ENCODE peak calls at places on chromosomes 3 and 15, in five cellular contexts. A is RPMI8226, I is hepatic stellate cell, Z is psoas muscle, B is CD14-positive monocyte. G is an unnamed sample.

GRCh38 chr3:126314305-126315082 is 42.7 kb downstream of the KLF15 start:
- DNase-seq in Z (no peak), B (no peak), A (no peak), I (no peak), G (no peak)

GRCh38 chr3:11273945-11274344 is 1.7 kb downstream of the ATG7 start:
- DNase-seq in Z (no peak), I (no peak), A (no peak), B (peak), G (no peak)

GRCh38 chr3:99126291-99126690 is 224.8 kb upstream of the DCBLD2 start:
- DNase-seq in Z (no peak), I (peak), A (no peak), B (no peak), G (no peak)

GRCh38 chr3:23682646-23683045 is 123.1 kb upstream of the UBE2E1 start:
- DNase-seq in A (peak), Z (no peak), I (no peak), B (no peak), G (no peak)

GRCh38 chr3:188974856-188975611 is 196.7 kb upstream of the TPRG1 start:
- DNase-seq in I (peak), B (no peak), A (no peak), Z (no peak), G (no peak)

GRCh38 chr3:62665627-62666433 is 209.4 kb downstream of the CADPS start:
- DNase-seq in I (peak), B (no peak), Z (peak), A (peak), G (peak)

GRCh38 chr15:99998661-99999101 is 265.4 kb upstream of the LYSMD4 start:
- DNase-seq in B (no peak), Z (no peak), A (no peak), I (no peak), G (no peak)

GRCh38 chr3:188323067-188323842 is 169.3 kb downstream of the LPP start:
- DNase-seq in A (no peak), I (no peak), Z (no peak), B (no peak), G (no peak)

GRCh38 chr3:10703875-10704274 is 112.2 kb upstream of the SLC6A11 start:
- DNase-seq in I (no peak), A (peak), Z (no peak), B (peak), G (no peak)

GRCh38 chr3:38151667-38152265 is 13.3 kb downstream of the MYD88 start:
- DNase-seq in Z (no peak), A (no peak), I (no peak), B (peak), G (no peak)

GRCh38 chr3:58952128-58952917 is 97.5 kb downstream of the CFAP20DC start:
- DNase-seq in I (no peak), A (no peak), Z (no peak), B (no peak), G (no peak)

GRCh38 chr3:126540946-126541627 is 17.1 kb downstream of the CHST13 start:
- DNase-seq in B (no peak), Z (peak), I (no peak), A (no peak), G (peak)

G was measured in dorsolateral prefrontal cortex.